ENCODE peak calls at places on chromosome 12, in four cellular contexts. I, F, Y and T are unnamed samples.

GRCh38 chr12:1761857-1762256 is 58.5 kb upstream of the LRTM2 start:
- DNase-seq in F (no peak), I (no peak), Y (no peak), T (no peak)

GRCh38 chr12:73514672-73515071 is 1023.0 kb upstream of the ATXN7L3B start:
- DNase-seq in Y (no peak), I (peak; percentile 6), F (no peak), T (peak; percentile 32)

GRCh38 chr12:3520711-3521110 is 29.7 kb downstream of the PRMT8 start:
- DNase-seq in I (no peak), F (no peak), Y (no peak), T (no peak)

GRCh38 chr12:74245458-74245857 is 292.2 kb upstream of the ATXN7L3B start:
- DNase-seq in I (no peak), Y (no peak), F (no peak), T (no peak)

GRCh38 chr12:98042668-98043067 is 472.7 kb upstream of the TMPO start:
- DNase-seq in F (no peak), I (no peak), Y (no peak), T (no peak)

GRCh38 chr12:68310370-68310769 is 21.8 kb downstream of the MDM1 start:
- DNase-seq in I (no peak), F (no peak), Y (no peak), T (no peak)

GRCh38 chr12:96132819-96133218 is 61.4 kb upstream of the ELK3 start:
- DNase-seq in Y (peak; percentile 21), F (peak; percentile 38), I (peak; percentile 26), T (no peak)

GRCh38 chr12:85711735-85712390 is 124.3 kb downstream of the RASSF9 start:
- DNase-seq in I (no peak), F (no peak), Y (no peak), T (no peak)

GRCh38 chr12:99732121-99732520 is 84.6 kb downstream of the GARIN6 start:
- DNase-seq in F (no peak), I (no peak), Y (no peak), T (no peak)

GRCh38 chr12:47717046-47717442 is 8.2 kb downstream of the ENDOU start:
- DNase-seq in F (no peak), I (no peak), Y (no peak), T (no peak)

GRCh38 chr12:113931517-113931916 is 34.6 kb downstream of the RBM19 start:
- DNase-seq in I (no peak), Y (no peak), F (no peak), T (no peak)

GRCh38 chr12:1929241-1929984 is 11.0 kb upstream of the CACNA2D4 start:
- DNase-seq in Y (no peak), F (no peak), I (no peak), T (no peak)

GRCh38 chr12:46450279-46450748 is 77.7 kb upstream of the SLC38A2 start:
- DNase-seq in F (no peak), Y (peak; percentile 81), I (no peak), T (no peak)

DNA sequence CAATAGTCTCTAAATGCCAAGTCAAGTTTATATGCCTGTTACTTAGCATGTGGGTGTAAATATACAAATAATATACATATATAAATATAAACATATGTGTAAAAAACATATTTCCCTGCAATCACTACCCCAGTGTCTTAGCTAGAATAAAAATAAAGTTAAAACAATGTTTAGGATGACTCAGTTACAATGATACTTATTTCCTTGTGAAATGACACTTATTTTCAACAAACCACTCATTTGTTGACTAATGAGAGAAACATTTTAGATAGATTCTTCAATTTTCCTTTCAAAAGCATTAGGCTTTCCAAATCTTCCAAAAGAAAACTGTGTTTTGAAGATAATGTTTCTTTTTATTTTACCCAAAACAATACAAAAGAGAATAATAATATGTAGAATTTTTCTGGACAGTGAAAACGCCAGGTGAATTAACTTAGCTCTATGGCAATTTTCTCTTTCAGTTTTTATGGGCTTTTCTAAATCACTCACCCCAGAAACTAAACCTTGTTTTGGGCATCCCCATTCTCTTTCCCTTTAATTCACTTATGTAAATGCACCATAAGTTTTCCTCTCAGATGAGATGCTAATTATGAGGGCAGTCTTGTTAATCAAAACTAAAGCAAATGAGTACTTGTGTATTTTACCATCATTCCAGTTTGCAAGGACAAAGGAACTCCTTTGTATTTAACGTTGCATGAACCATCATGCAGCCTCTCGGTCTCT is 465.9 kb downstream of the BCAT1 start:
- DNase-seq in Y (no peak), F (no peak), I (no peak), T (no peak)
- TF ChIP-seq HMGXB4 in Y (no peak), F (no peak), I (no peak), T (no peak)

GRCh38 chr12:123937707-123938600 is 34.7 kb downstream of the CCDC92 start:
- DNase-seq in I (no peak), F (no peak), Y (no peak), T (no peak)
- TF ChIP-seq HMGXB4 in I (no peak), F (no peak), Y (no peak), T (no peak)

GRCh38 chr12:81639196-81639595 is 120.0 kb downstream of the PPFIA2 start:
- DNase-seq in I (no peak), Y (no peak), F (no peak), T (no peak)

GRCh38 chr12:81644503-81644902 is 114.6 kb downstream of the PPFIA2 start:
- DNase-seq in F (peak; percentile 38), Y (peak; percentile 3), I (peak; percentile 42), T (no peak)
- TF ChIP-seq HMGXB4 in F (no peak), Y (no peak), I (no peak), T (no peak)

GRCh38 chr12:56020437-56021189 is at the start of gene IKZF4:
- DNase-seq in Y (peak; percentile 95), I (no peak), F (no peak), T (peak; percentile 72)
- TF ChIP-seq HMGXB4 in Y (no peak), I (no peak), F (no peak), T (no peak)

GRCh38 chr12:62772556-62772955 is 162.4 kb downstream of the PPM1H start:
- DNase-seq in F (no peak), Y (no peak), I (no peak), T (no peak)
- TF ChIP-seq HMGXB4 in F (no peak), Y (no peak), I (no peak), T (no peak)

DNA sequence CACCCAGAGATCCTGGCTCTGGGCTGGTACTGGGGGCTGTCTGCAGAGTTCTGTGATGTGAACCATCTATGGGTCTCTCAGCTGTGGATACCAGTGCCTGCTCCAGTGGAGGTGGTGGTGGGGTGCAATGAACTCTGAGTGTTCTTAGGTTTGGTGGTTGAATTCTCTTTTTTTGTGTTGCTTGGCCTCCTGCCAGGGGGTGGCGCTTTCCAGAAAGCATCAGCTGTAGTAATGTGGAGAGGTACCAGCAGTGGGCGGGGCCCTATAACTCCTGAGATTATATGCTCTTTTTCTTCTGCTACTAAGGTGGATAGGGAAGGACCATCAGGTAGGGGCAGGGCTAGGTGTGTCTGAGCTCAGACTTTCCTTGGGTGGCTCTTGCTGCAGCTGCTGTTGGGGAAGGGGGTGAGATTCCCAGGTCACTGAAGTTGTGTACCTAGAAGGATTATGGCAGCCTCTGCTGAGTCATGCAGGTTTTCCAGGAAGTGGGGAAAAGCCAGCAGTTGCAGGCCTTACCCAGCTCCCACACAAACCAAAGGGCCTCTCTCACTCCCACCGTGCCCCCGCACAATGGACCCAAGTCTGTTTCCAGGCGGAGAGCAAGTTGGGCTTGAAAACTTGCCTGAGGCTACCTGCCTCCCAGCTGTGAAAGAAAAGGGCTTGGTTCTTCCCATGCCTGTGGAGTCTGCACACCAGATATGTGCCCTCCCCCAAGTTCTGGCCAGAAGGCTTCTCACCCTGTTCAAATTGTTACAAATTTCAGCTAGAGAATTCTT is 18.6 kb downstream of the CCER1 start:
- DNase-seq in F (no peak), I (no peak), Y (no peak), T (peak; percentile 13)
- TF ChIP-seq HMGXB4 in F (no peak), I (no peak), Y (no peak), T (no peak)

DNA sequence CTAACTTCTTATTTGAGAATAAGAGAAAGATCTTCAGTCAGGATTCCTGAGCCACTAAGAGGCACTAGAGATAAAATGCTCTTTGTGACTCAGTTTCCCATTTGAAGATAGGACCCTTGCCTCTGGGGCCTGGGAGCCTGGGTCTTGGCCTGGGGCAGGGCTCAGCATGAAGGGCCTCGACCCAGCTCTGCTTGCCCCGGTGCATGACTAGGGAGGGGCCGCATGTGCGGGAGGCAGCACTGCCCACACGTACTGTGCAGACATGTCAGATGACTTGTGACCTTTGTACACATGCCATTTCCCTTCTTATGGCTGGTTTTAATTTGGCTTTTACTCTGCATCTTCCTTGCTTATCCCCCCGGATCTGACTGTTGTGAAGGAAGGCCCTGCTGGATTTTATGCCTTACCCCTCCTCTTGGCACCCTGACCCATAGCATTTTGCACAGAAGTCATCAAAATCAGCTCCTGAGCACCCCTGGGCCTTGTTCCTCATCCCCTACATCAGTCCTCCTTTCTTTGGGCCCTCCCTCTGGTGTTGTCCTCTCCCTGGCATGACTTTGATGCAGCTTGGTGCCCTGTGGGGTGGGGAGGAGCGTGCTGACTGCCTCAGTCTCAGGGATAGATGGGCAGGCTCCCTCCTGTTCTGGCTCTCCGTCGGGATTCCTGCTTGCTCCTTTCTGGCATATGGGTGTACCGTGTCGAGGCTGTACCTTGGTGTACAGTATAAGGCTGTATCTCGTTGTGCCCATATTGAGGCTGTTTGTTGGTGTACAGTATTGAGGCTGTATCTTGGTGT is 4.4 kb downstream of the CLSTN3 start:
- DNase-seq in I (no peak), F (no peak), Y (no peak), T (no peak)
- TF ChIP-seq HMGXB4 in I (no peak), F (no peak), Y (no peak), T (no peak)

DNA sequence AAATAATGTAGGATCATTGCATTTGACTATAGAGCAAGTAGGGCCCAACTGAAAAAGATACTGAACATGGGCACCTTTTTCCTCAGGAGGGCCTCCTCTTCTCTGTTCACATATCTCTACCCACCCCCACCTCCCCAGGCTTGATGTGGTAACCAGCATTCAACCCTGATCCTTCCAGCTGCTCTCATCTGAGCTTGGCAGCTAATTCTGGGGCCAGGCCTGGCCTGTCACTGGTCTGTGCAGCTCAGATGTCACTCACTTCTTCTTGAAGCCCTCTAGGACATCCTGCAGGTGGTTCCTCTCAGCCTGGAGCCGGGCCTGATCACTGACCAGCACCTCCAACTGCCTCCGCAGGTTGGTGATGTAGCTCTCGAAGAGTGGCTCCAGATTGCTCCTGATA is 2.1 kb downstream of the KRT84 start:
- DNase-seq in F (no peak), Y (no peak), I (no peak), T (no peak)
- TF ChIP-seq HMGXB4 in F (no peak), Y (no peak), I (no peak), T (no peak)